ENCODE peak calls at places on chromosome 14, in ten cellular contexts. R is ovary, E is pancreas, B is left ventricle myocardium inferior, S is heart left ventricle, T is body of pancreas, P is brain microvascular endothelial cell, X is cardiac muscle cell, F is fibroblast of lung, Q is mammary epithelial cell. V is an unnamed sample.

GRCh38 chr14:90383731-90384542 is 12.9 kb upstream of the CALM1 start:
- DNase-seq in R (peak; percentile 72), E (peak; percentile 80), B (peak; percentile 65), S (peak; percentile 59), T (peak; percentile 65), P (peak; percentile 36), X (peak; percentile 79), F (peak; percentile 53), Q (no peak), V (peak; percentile 67)

GRCh38 chr14:24051162-24051788 is 534 bp upstream of the CARMIL3 start:
- DNase-seq in R (peak; percentile 21), E (no peak), B (no peak), S (no peak), T (no peak), P (no peak), X (peak; percentile 7), F (no peak), Q (no peak), V (no peak)

GRCh38 chr14:63852271-63852816 is 460 bp upstream of the SYNE2 start:
- DNase-seq in R (no peak), E (no peak), B (no peak), S (no peak), T (no peak), P (no peak), X (no peak), F (peak; percentile 34), Q (no peak), V (no peak)

GRCh38 chr14:26290007-26290530 is 307.8 kb downstream of the NOVA1 start:
- DNase-seq in R (no peak), E (no peak), B (no peak), S (no peak), T (no peak), P (no peak), X (no peak), F (peak; percentile 72), Q (no peak), V (no peak)

GRCh38 chr14:89365071-89365801 is 51.8 kb downstream of the FOXN3 start:
- DNase-seq in R (no peak), E (no peak), B (no peak), S (peak; percentile 57), T (no peak), P (no peak), X (no peak), F (peak; percentile 33), Q (no peak), V (no peak)

GRCh38 chr14:90087433-90087832 is 25.6 kb downstream of the KCNK13 start:
- DNase-seq in R (no peak), E (no peak), B (peak; percentile 19), S (peak; percentile 19), T (no peak), P (peak; percentile 6), X (no peak), F (peak; percentile 89), Q (peak; percentile 30), V (no peak)

GRCh38 chr14:61549425-61549824 is 145.9 kb upstream of the HIF1A start:
- DNase-seq in R (no peak), E (no peak), B (no peak), S (no peak), T (no peak), P (no peak), X (no peak), F (peak; percentile 48), Q (no peak), V (no peak)

GRCh38 chr14:95480109-95480886 is 36.2 kb downstream of the SYNE3 start:
- DNase-seq in R (peak; percentile 62), E (no peak), B (peak; percentile 78), S (peak; percentile 56), T (no peak), P (peak; percentile 20), X (no peak), F (no peak), Q (peak; percentile 17), V (no peak)

GRCh38 chr14:40164083-40164482 is 731.9 kb upstream of the FBXO33 start:
- DNase-seq in R (no peak), E (no peak), B (no peak), S (no peak), T (no peak), P (no peak), X (no peak), F (peak; percentile 69), Q (no peak), V (no peak)

GRCh38 chr14:92600318-92601053 is 86.9 kb downstream of the RIN3 start:
- DNase-seq in R (no peak), E (no peak), B (no peak), S (no peak), T (no peak), P (peak; percentile 71), X (no peak), F (peak; percentile 78), Q (peak; percentile 78), V (no peak)
- TF ChIP-seq CTCF in R (no peak), E (no peak), B (no peak), S (no peak), T (no peak), P (peak; percentile 39), X (no peak), F (peak; percentile 17), Q (no peak), V (no peak)

DNA sequence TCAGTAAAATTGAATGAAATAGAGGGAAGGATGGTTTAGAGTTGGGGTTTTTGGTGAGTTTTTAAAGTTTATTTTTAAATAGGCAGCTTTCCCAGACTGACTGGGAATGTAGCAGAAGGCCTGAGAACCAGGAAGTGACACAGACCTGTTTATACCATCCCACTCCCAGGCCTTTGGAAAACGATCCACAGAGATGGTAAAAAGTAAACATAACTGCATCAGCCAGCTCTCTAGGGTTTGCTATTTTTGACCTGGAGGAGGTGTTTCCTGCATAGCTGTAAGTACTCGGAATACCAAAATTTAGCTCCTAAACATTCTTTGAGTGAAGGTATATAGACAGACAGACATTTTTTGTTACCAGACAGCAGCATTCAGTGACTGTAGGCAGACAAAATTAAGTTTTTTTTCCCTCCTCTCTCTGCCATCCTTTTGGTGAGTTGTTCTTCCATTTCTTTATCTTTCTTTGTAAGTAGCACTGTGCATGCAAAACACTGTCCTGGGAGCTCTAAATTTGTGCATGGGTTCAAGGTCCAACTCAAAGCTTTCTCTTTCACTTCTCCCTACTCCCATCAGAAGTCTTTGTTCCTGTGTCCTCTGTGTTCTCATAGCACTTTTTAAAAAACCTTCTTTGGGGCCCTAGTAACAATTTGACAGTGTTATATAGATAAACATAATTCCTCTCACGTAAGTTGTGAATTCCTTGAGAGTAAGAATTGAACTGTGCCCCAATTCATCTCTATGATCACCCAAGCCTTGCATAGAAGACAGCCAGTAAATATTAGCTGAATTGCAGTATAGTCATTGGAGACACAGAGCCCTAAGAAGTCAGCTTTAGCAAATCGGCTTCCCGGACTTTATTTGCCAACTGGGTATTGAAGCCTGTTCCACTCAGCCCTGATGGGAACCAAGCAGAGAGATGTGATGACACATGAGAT is 37.4 kb downstream of the SUSD6 start:
- DNase-seq in R (no peak), E (no peak), B (no peak), S (no peak), T (no peak), P (peak; percentile 65), X (peak; percentile 29), F (peak; percentile 81), Q (no peak), V (no peak)
- H3K27ac ChIP-seq in R (peak overlapping the region; percentile 35), E (no peak overlapping the region), B (peak overlapping the region; percentile 83), S (peak overlapping the region; percentile 72), T (peak overlapping the region; percentile 42), P (peak overlapping the region; percentile 82), X (peak overlapping the region; percentile 77), F (no peak overlapping the region), Q (no peak overlapping the region), V (peak overlapping the region; percentile 61)

GRCh38 chr14:50718949-50719348 is 50.8 kb upstream of the SAV1 start:
- DNase-seq in R (no peak), E (no peak), B (no peak), S (no peak), T (no peak), P (no peak), X (no peak), F (no peak), Q (no peak), V (no peak)

GRCh38 chr14:50717826-50718225 is 49.7 kb upstream of the SAV1 start:
- DNase-seq in R (no peak), E (no peak), B (no peak), S (no peak), T (no peak), P (no peak), X (no peak), F (no peak), Q (no peak), V (no peak)

GRCh38 chr14:50719911-50720759 is 52.0 kb upstream of the SAV1 start:
- DNase-seq in R (no peak), E (no peak), B (no peak), S (no peak), T (no peak), P (no peak), X (no peak), F (peak; percentile 44), Q (peak; percentile 40), V (no peak)

GRCh38 chr14:50711043-50711442 is 42.9 kb upstream of the SAV1 start:
- DNase-seq in R (no peak), E (no peak), B (no peak), S (no peak), T (no peak), P (no peak), X (no peak), F (no peak), Q (no peak), V (no peak)

DNA sequence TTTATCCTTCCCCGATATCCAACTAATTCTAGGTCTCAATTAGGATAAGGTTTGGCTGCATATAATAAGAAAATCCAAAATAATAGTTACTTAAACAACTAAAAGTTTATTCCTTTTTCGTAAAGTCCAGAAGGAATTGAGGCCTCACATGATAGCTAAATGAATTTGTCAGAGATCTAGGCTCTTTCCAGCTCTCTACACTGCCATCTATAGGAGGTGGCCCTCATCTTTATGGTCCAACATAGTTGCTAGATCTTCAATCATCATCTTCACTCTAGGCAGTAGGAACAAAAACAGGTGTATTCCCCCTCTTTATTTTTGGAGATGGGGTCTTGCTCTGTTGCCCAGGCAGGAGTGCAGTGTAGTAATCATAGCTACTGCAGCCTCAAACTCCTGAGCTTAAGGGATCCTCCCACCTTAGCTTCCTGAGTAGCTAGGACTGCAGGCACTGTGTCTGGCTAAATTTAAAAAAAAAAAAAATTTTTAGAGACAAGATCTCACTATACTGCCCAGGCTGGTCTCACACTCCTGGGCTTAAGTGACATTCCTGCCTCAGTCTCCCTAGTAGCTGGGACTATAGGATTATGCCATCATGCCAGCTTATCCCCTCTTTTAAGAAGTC is 46.5 kb upstream of the SAV1 start:
- DNase-seq in R (no peak), E (no peak), B (no peak), S (no peak), T (no peak), P (peak; percentile 41), X (peak; percentile 54), F (peak; percentile 27), Q (peak; percentile 44), V (no peak)
- TF ChIP-seq CTCF in R (no peak), E (peak; percentile 15), B (peak; percentile 56), S (peak; percentile 69), T (peak; percentile 57), P (peak; percentile 81), X (peak; percentile 80), F (peak; percentile 47), Q (peak; percentile 61), V (peak; percentile 60)

GRCh38 chr14:103143535-103143934 is 20.3 kb downstream of the TNFAIP2 start:
- DNase-seq in R (no peak), E (no peak), B (no peak), S (no peak), T (no peak), P (no peak), X (no peak), F (peak; percentile 23), Q (no peak), V (no peak)
- H3K27ac ChIP-seq in R (no peak overlapping the region), E (no peak overlapping the region), B (no peak overlapping the region), S (no peak overlapping the region), T (no peak overlapping the region), P (no peak overlapping the region), X (no peak overlapping the region), F (no peak overlapping the region), Q (no peak overlapping the region), V (no peak overlapping the region)